ENCODE peak calls at places on chromosomes 4 and X, in five cellular contexts. S, Y, J, G and C are unnamed samples. For H3K9me3, the result is how much of the 10 kb centered on the place peaks cover.

GRCh38 chrX:46574337-46574940 is 874 bp downstream of the CHST7 start:
- DNase-seq in S (no peak), Y (no peak), J (no peak), G (peak), C (peak)

GRCh38 chr4:158018090-158018808 is 154.6 kb downstream of the GASK1B start:
- DNase-seq in S (no peak), Y (no peak), J (no peak), G (no peak), C (no peak)

GRCh38 chr4:25361253-25361652 is 15.8 kb upstream of the ANAPC4 start:
- DNase-seq in S (no peak), Y (no peak), J (no peak), G (no peak), C (no peak)

GRCh38 chrX:40169193-40170086 is 71.7 kb upstream of the BCOR start:
- DNase-seq in S (peak), Y (peak), J (peak), G (peak), C (peak)

GRCh38 chrX:8846271-8846670 is 45.1 kb upstream of the FAM9A start:
- DNase-seq in S (no peak), Y (no peak), J (peak), G (no peak), C (no peak)

GRCh38 chr4:73487233-73487632 is 5.7 kb downstream of the AFM start:
- DNase-seq in S (no peak), Y (no peak), J (no peak), G (no peak), C (no peak)

GRCh38 chr4:19832388-19832787 is 419.3 kb upstream of the SLIT2 start:
- DNase-seq in S (no peak), Y (no peak), J (no peak), G (no peak), C (no peak)

GRCh38 chr4:39636786-39637185 is 1.9 kb downstream of the SMIM14 start:
- DNase-seq in S (no peak), Y (no peak), J (no peak), G (no peak), C (no peak)

GRCh38 chr4:110878413-110878812 is 255.5 kb upstream of the PITX2 start:
- DNase-seq in S (no peak), Y (no peak), J (no peak), G (no peak), C (no peak)

GRCh38 chr4:44760142-44760898 is 34.0 kb upstream of the GNPDA2 start:
- DNase-seq in S (no peak), Y (no peak), J (no peak), G (no peak), C (no peak)

GRCh38 chrX:133297284-133297683 is 79.1 kb upstream of the TFDP3 start:
- DNase-seq in S (no peak), Y (no peak), J (no peak), G (no peak), C (no peak)

GRCh38 chrX:78104447-78105176 is 564 bp downstream of the PGK1 start:
- DNase-seq in S (peak), Y (peak), J (peak), G (peak), C (peak)
- TF ChIP-seq POLR2A in S (no peak), Y (no peak), J (no peak), G (no peak), C (no peak)

GRCh38 chr4:242121-242848 is 63.0 kb downstream of the ZNF732 start:
- DNase-seq in S (peak), Y (peak), J (peak), G (peak), C (peak)
- H3K9me3 ChIP-seq in S (under half), Y (under half), J (under half), G (under half), C (under half)

GRCh38 chrX:10015711-10016515 is 48.8 kb downstream of the CLDN34 start:
- DNase-seq in S (peak), Y (no peak), J (peak), G (peak), C (peak)
- TF ChIP-seq CTCF in S (no peak), Y (peak), J (no peak), G (no peak), C (no peak)

GRCh38 chr4:6907658-6908191 is 1.9 kb upstream of the TBC1D14 start:
- DNase-seq in S (peak), Y (peak), J (peak), G (peak), C (peak)

GRCh38 chr4:6909970-6910339 is 329 bp downstream of the TBC1D14 start:
- DNase-seq in S (no peak), Y (no peak), J (peak), G (no peak), C (no peak)

GRCh38 chr4:6908397-6909112 is 1.1 kb upstream of the TBC1D14 start:
- DNase-seq in S (peak), Y (no peak), J (no peak), G (peak), C (no peak)

GRCh38 chr4:6910340-6910959 is 824 bp downstream of the TBC1D14 start:
- DNase-seq in S (peak), Y (no peak), J (no peak), G (peak), C (no peak)

DNA sequence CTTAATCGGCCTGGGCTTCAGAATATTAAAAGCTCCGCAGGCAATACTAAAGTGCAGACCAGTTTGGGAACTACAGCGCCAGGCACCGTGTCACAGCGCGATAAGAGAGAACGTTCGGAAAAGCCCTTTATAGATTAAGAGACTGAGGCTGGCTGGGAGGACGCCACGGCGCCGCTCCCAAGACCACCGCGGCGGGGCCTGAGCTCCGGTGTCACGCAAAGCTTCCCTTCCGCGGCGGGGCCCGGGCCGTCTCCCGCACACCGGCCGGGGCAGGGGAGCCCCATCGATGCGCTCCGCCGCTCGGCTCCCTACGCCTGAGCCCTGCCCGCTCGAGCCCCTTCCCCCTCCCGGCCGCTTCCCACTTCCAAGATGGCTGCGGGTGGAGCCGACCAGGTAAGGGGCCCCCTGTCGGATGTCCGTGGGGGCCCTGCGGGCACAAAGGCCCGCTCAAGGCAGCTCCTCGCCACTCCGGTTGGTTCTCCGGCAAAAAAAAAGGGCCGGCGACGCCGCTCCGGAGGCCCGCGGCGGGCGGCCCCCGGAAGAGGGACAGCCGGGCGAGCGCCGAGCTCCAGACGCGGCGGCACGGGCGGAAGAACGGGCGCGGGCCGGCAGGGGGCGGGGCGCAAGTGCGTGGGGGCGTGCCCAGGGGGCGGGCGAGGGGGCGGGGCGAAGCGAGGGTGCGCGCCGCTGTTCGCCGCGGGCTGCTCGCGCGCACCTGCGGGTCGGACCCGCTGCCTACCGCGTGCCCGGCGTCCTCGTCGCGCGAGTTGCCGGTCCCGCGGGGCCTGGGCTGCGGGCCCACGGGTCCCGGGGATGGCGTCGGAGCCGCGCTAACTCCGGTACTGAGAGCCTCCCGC is at the start of gene TBC1D14:
- DNase-seq in S (peak), Y (peak), J (peak), G (peak), C (peak)
- TF ChIP-seq POLR2A in S (no peak), Y (no peak), J (peak), G (peak), C (peak)

DNA sequence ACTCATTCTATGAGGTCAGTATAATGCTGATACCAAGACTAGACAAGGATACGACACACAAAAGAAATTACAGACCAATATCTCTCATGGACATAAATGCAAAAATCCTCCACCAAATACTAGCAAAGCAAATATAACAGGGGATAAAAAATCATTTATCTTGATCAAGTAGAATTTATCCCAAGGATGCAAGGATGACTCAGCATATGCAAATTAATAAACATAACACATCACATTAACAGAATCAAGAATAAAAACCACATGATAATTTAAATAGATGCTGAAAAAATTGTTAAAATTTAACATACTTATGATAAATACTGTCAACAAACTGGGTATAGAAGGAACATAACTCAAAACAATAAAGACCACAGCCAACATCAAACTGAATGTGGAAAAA is 69.4 kb upstream of the GABRA2 start:
- DNase-seq in S (no peak), Y (no peak), J (no peak), G (no peak), C (no peak)
- H3K9me3 ChIP-seq in S (under half), Y (under half), J (under half), G (under half), C (under half)